ENCODE peak calls at places on chromosomes 11 and 22, in seven cellular contexts. One of them, this sample, is unnamed.
A peak's percentile ranks its signal among the peaks of the same experiment; 100 is the strongest.

GRCh38 chr11:134524201-134524600 is 112.2 kb upstream of the B3GAT1 start:
- DNase-seq in A549: no peak
- DNase-seq in neural crest cell: no peak
- DNase-seq in activated CD8-positive, alpha-beta T cell treated with anti-CD3 and anti-CD28 coated beads, Interleukin-2, amount 10 ng/mL, durations not matched to agents 7 days and 5 days: no peak
- DNase-seq in fibroblast of pulmonary artery: no peak
- DNase-seq in NCI-H460: no peak
- DNase-seq in COR-L47: no peak
- DNase-seq in this sample: no peak

GRCh38 chr11:32918427-32918826 is 25.8 kb downstream of the QSER1 start:
- DNase-seq in activated CD8-positive, alpha-beta T cell treated with anti-CD3 and anti-CD28 coated beads, Interleukin-2, amount 10 ng/mL, durations not matched to agents 7 days and 5 days: no peak
- DNase-seq in A549: no peak
- DNase-seq in NCI-H460: no peak
- DNase-seq in COR-L47: no peak
- DNase-seq in neural crest cell: no peak
- DNase-seq in fibroblast of pulmonary artery: no peak
- DNase-seq in this sample: no peak

GRCh38 chr11:70900540-70900939 is 351.8 kb downstream of the SHANK2 start:
- DNase-seq in NCI-H460: no peak
- DNase-seq in A549: no peak
- DNase-seq in activated CD8-positive, alpha-beta T cell treated with anti-CD3 and anti-CD28 coated beads, Interleukin-2, amount 10 ng/mL, durations not matched to agents 7 days and 5 days: no peak
- DNase-seq in fibroblast of pulmonary artery: no peak
- DNase-seq in COR-L47: peak; percentile 33
- DNase-seq in neural crest cell: no peak
- DNase-seq in this sample: peak; percentile 30

GRCh38 chr11:43282607-43283440 is 29.0 kb upstream of the API5 start:
- DNase-seq in neural crest cell: peak; percentile 64
- DNase-seq in A549: peak; percentile 40
- DNase-seq in fibroblast of pulmonary artery: peak; percentile 51
- DNase-seq in NCI-H460: peak; percentile 26
- DNase-seq in activated CD8-positive, alpha-beta T cell treated with anti-CD3 and anti-CD28 coated beads, Interleukin-2, amount 10 ng/mL, durations not matched to agents 7 days and 5 days: peak; percentile 58
- DNase-seq in COR-L47: peak; percentile 18
- DNase-seq in this sample: no peak

GRCh38 chr11:70500076-70500847 is 101.9 kb downstream of the CTTN start:
- DNase-seq in NCI-H460: no peak
- DNase-seq in A549: no peak
- DNase-seq in neural crest cell: no peak
- DNase-seq in fibroblast of pulmonary artery: no peak
- DNase-seq in activated CD8-positive, alpha-beta T cell treated with anti-CD3 and anti-CD28 coated beads, Interleukin-2, amount 10 ng/mL, durations not matched to agents 7 days and 5 days: no peak
- DNase-seq in COR-L47: no peak
- DNase-seq in this sample: no peak

GRCh38 chr22:37163618-37164534 is 14.2 kb upstream of the IL2RB start:
- DNase-seq in neural crest cell: no peak
- DNase-seq in A549: no peak
- DNase-seq in NCI-H460: no peak
- DNase-seq in fibroblast of pulmonary artery: no peak
- DNase-seq in COR-L47: no peak
- DNase-seq in activated CD8-positive, alpha-beta T cell treated with anti-CD3 and anti-CD28 coated beads, Interleukin-2, amount 10 ng/mL, durations not matched to agents 7 days and 5 days: peak; percentile 69
- DNase-seq in this sample: no peak

GRCh38 chr22:37544955-37545702 is 15.2 kb upstream of the CDC42EP1 start:
- DNase-seq in NCI-H460: peak; percentile 55
- DNase-seq in fibroblast of pulmonary artery: peak; percentile 79
- DNase-seq in activated CD8-positive, alpha-beta T cell treated with anti-CD3 and anti-CD28 coated beads, Interleukin-2, amount 10 ng/mL, durations not matched to agents 7 days and 5 days: peak; percentile 71
- DNase-seq in COR-L47: no peak
- DNase-seq in A549: peak; percentile 73
- DNase-seq in neural crest cell: peak; percentile 65
- DNase-seq in this sample: peak; percentile 4

GRCh38 chr11:15945726-15946125 is 410.6 kb downstream of the SOX6 start:
- DNase-seq in A549: no peak
- DNase-seq in NCI-H460: no peak
- DNase-seq in activated CD8-positive, alpha-beta T cell treated with anti-CD3 and anti-CD28 coated beads, Interleukin-2, amount 10 ng/mL, durations not matched to agents 7 days and 5 days: no peak
- DNase-seq in COR-L47: no peak
- DNase-seq in fibroblast of pulmonary artery: no peak
- DNase-seq in neural crest cell: no peak
- DNase-seq in this sample: no peak

GRCh38 chr11:123216249-123216648 is 21.2 kb upstream of the CLMP start:
- DNase-seq in activated CD8-positive, alpha-beta T cell treated with anti-CD3 and anti-CD28 coated beads, Interleukin-2, amount 10 ng/mL, durations not matched to agents 7 days and 5 days: no peak
- DNase-seq in A549: no peak
- DNase-seq in COR-L47: no peak
- DNase-seq in fibroblast of pulmonary artery: no peak
- DNase-seq in NCI-H460: no peak
- DNase-seq in neural crest cell: no peak
- DNase-seq in this sample: no peak

GRCh38 chr22:31497148-31497938 is 1.0 kb downstream of the SFI1 start:
- DNase-seq in COR-L47: no peak
- DNase-seq in activated CD8-positive, alpha-beta T cell treated with anti-CD3 and anti-CD28 coated beads, Interleukin-2, amount 10 ng/mL, durations not matched to agents 7 days and 5 days: peak; percentile 40
- DNase-seq in fibroblast of pulmonary artery: no peak
- DNase-seq in NCI-H460: no peak
- DNase-seq in neural crest cell: no peak
- DNase-seq in A549: no peak
- DNase-seq in this sample: no peak

GRCh38 chr11:117734596-117734995 is 62.4 kb downstream of the DSCAML1 start:
- DNase-seq in activated CD8-positive, alpha-beta T cell treated with anti-CD3 and anti-CD28 coated beads, Interleukin-2, amount 10 ng/mL, durations not matched to agents 7 days and 5 days: no peak
- DNase-seq in fibroblast of pulmonary artery: no peak
- DNase-seq in COR-L47: peak; percentile 46
- DNase-seq in A549: no peak
- DNase-seq in neural crest cell: no peak
- DNase-seq in NCI-H460: no peak
- DNase-seq in this sample: peak; percentile 94

GRCh38 chr22:37262346-37262745 is 18.3 kb upstream of the RAC2 start:
- DNase-seq in A549: no peak
- DNase-seq in NCI-H460: no peak
- DNase-seq in fibroblast of pulmonary artery: no peak
- DNase-seq in activated CD8-positive, alpha-beta T cell treated with anti-CD3 and anti-CD28 coated beads, Interleukin-2, amount 10 ng/mL, durations not matched to agents 7 days and 5 days: no peak
- DNase-seq in COR-L47: no peak
- DNase-seq in neural crest cell: no peak
- DNase-seq in this sample: no peak

GRCh38 chr11:70826541-70826943 is 425.8 kb downstream of the SHANK2 start:
- DNase-seq in NCI-H460: no peak
- DNase-seq in A549: no peak
- DNase-seq in activated CD8-positive, alpha-beta T cell treated with anti-CD3 and anti-CD28 coated beads, Interleukin-2, amount 10 ng/mL, durations not matched to agents 7 days and 5 days: no peak
- DNase-seq in neural crest cell: peak; percentile 43
- DNase-seq in fibroblast of pulmonary artery: no peak
- DNase-seq in COR-L47: no peak
- DNase-seq in this sample: peak; percentile 88

GRCh38 chr22:43971112-43971511 is 15.9 kb downstream of the SAMM50 start:
- DNase-seq in activated CD8-positive, alpha-beta T cell treated with anti-CD3 and anti-CD28 coated beads, Interleukin-2, amount 10 ng/mL, durations not matched to agents 7 days and 5 days: no peak
- DNase-seq in neural crest cell: no peak
- DNase-seq in fibroblast of pulmonary artery: no peak
- DNase-seq in A549: no peak
- DNase-seq in NCI-H460: no peak
- DNase-seq in COR-L47: no peak
- DNase-seq in this sample: no peak

GRCh38 chr11:75342966-75343870 is 8.2 kb downstream of the ARRB1 start:
- DNase-seq in neural crest cell: no peak
- DNase-seq in fibroblast of pulmonary artery: peak; percentile 45
- DNase-seq in NCI-H460: no peak
- DNase-seq in A549: peak; percentile 94
- DNase-seq in activated CD8-positive, alpha-beta T cell treated with anti-CD3 and anti-CD28 coated beads, Interleukin-2, amount 10 ng/mL, durations not matched to agents 7 days and 5 days: no peak
- DNase-seq in COR-L47: peak; percentile 45
- DNase-seq in this sample: peak; percentile 96

GRCh38 chr22:30668306-30668655 is 606 bp upstream of the DUSP18 start:
- DNase-seq in neural crest cell: no peak
- DNase-seq in fibroblast of pulmonary artery: no peak
- DNase-seq in A549: no peak
- DNase-seq in NCI-H460: no peak
- DNase-seq in activated CD8-positive, alpha-beta T cell treated with anti-CD3 and anti-CD28 coated beads, Interleukin-2, amount 10 ng/mL, durations not matched to agents 7 days and 5 days: no peak
- DNase-seq in COR-L47: no peak
- DNase-seq in this sample: no peak

GRCh38 chr22:24108073-24108472 is 73.2 kb upstream of the SUSD2 start:
- DNase-seq in COR-L47: no peak
- DNase-seq in A549: no peak
- DNase-seq in activated CD8-positive, alpha-beta T cell treated with anti-CD3 and anti-CD28 coated beads, Interleukin-2, amount 10 ng/mL, durations not matched to agents 7 days and 5 days: no peak
- DNase-seq in neural crest cell: no peak
- DNase-seq in fibroblast of pulmonary artery: no peak
- DNase-seq in NCI-H460: no peak
- DNase-seq in this sample: no peak

GRCh38 chr11:62461740-62462522 is 43.1 kb downstream of the SCGB1A1 start:
- DNase-seq in activated CD8-positive, alpha-beta T cell treated with anti-CD3 and anti-CD28 coated beads, Interleukin-2, amount 10 ng/mL, durations not matched to agents 7 days and 5 days: no peak
- DNase-seq in A549: peak; percentile 38
- DNase-seq in NCI-H460: peak; percentile 5
- DNase-seq in neural crest cell: no peak
- DNase-seq in COR-L47: no peak
- DNase-seq in fibroblast of pulmonary artery: peak; percentile 61
- DNase-seq in this sample: no peak

GRCh38 chr22:31876156-31877035 is 67.9 kb upstream of the YWHAH start:
- DNase-seq in neural crest cell: no peak
- DNase-seq in COR-L47: no peak
- DNase-seq in activated CD8-positive, alpha-beta T cell treated with anti-CD3 and anti-CD28 coated beads, Interleukin-2, amount 10 ng/mL, durations not matched to agents 7 days and 5 days: peak; percentile 26
- DNase-seq in fibroblast of pulmonary artery: no peak
- DNase-seq in NCI-H460: no peak
- DNase-seq in A549: no peak
- DNase-seq in this sample: no peak

GRCh38 chr11:93537022-93537421 is 6.2 kb downstream of the SMCO4 start:
- DNase-seq in neural crest cell: no peak
- DNase-seq in activated CD8-positive, alpha-beta T cell treated with anti-CD3 and anti-CD28 coated beads, Interleukin-2, amount 10 ng/mL, durations not matched to agents 7 days and 5 days: no peak
- DNase-seq in A549: no peak
- DNase-seq in fibroblast of pulmonary artery: no peak
- DNase-seq in NCI-H460: no peak
- DNase-seq in COR-L47: no peak
- DNase-seq in this sample: no peak

GRCh38 chr11:93212094-93212493 is 14.3 kb upstream of the SLC36A4 start:
- DNase-seq in NCI-H460: no peak
- DNase-seq in A549: no peak
- DNase-seq in neural crest cell: no peak
- DNase-seq in activated CD8-positive, alpha-beta T cell treated with anti-CD3 and anti-CD28 coated beads, Interleukin-2, amount 10 ng/mL, durations not matched to agents 7 days and 5 days: no peak
- DNase-seq in COR-L47: no peak
- DNase-seq in fibroblast of pulmonary artery: no peak
- DNase-seq in this sample: no peak

GRCh38 chr11:17743808-17744119 is 9.2 kb downstream of the KCNC1 start:
- DNase-seq in NCI-H460: no peak
- DNase-seq in neural crest cell: no peak
- DNase-seq in COR-L47: no peak
- DNase-seq in fibroblast of pulmonary artery: peak; percentile 9
- DNase-seq in activated CD8-positive, alpha-beta T cell treated with anti-CD3 and anti-CD28 coated beads, Interleukin-2, amount 10 ng/mL, durations not matched to agents 7 days and 5 days: no peak
- DNase-seq in A549: no peak
- DNase-seq in this sample: no peak

GRCh38 chr22:26522012-26522411 is 9.7 kb upstream of the TFIP11 start:
- DNase-seq in neural crest cell: no peak
- DNase-seq in COR-L47: no peak
- DNase-seq in NCI-H460: no peak
- DNase-seq in activated CD8-positive, alpha-beta T cell treated with anti-CD3 and anti-CD28 coated beads, Interleukin-2, amount 10 ng/mL, durations not matched to agents 7 days and 5 days: no peak
- DNase-seq in A549: no peak
- DNase-seq in fibroblast of pulmonary artery: no peak
- DNase-seq in this sample: no peak